ENCODE peak calls at places on chromosomes 11 and 22, in six cellular contexts. V is cardiac fibroblast, T is GM04504, M is AG08395, Z is NCI-H345, A is T1000. H is an unnamed sample.

GRCh38 chr11:118304227-118304808 is at the start of gene CD3E:
- DNase-seq in Z (no peak), A (no peak), V (no peak), T (no peak), M (no peak), H (no peak)

GRCh38 chr11:34349882-34350281 is 7.9 kb downstream of the ABTB2 start:
- DNase-seq in Z (no peak), V (no peak), A (no peak), M (no peak), T (no peak), H (no peak)

GRCh38 chr22:22207845-22208564 is 36.6 kb upstream of the VPREB1 start:
- DNase-seq in Z (peak), T (peak), V (peak), M (peak), A (no peak), H (peak)

GRCh38 chr11:9550209-9550628 is 23.3 kb upstream of the WEE1 start:
- DNase-seq in T (no peak), Z (no peak), A (no peak), M (no peak), V (no peak), H (no peak)

GRCh38 chr11:27514076-27514475 is 7.5 kb upstream of the LIN7C start:
- DNase-seq in Z (no peak), T (no peak), V (no peak), A (no peak), M (no peak), H (no peak)

GRCh38 chr11:116379185-116379828 is 393.5 kb downstream of the BUD13 start:
- DNase-seq in A (no peak), T (no peak), Z (no peak), M (no peak), V (peak), H (no peak)

GRCh38 chr11:125276635-125277008 is 112.1 kb downstream of the PKNOX2 start:
- DNase-seq in T (no peak), M (no peak), Z (no peak), A (no peak), V (no peak), H (no peak)

GRCh38 chr11:108364159-108364558 is 103.2 kb downstream of the C11orf65 start:
- DNase-seq in Z (no peak), A (no peak), M (no peak), V (no peak), T (peak), H (no peak)

GRCh38 chr11:131473510-131473909 is 103.1 kb downstream of the NTM start:
- DNase-seq in M (no peak), A (no peak), Z (no peak), T (no peak), V (no peak), H (no peak)